ENCODE peak calls at places on chromosomes 5 and 9, in nine cellular contexts. One of them, this sample, is unnamed.
A peak's percentile ranks its signal among the peaks of the same experiment; 100 is the strongest.

GRCh38 chr9:100602302-100602930 is 24.5 kb downstream of the CAVIN4 start:
- DNase-seq in tibial artery: no peak
- DNase-seq in H9: peak; percentile 60
- DNase-seq in cardiac muscle cell: peak; percentile 78
- DNase-seq in thyroid gland: peak; percentile 53
- DNase-seq in A549: peak; percentile 64
- DNase-seq in transverse colon: no peak
- DNase-seq in hepatocyte: peak; percentile 74
- DNase-seq in body of pancreas: peak; percentile 62
- DNase-seq in this sample: peak; percentile 37

GRCh38 chr9:125297917-125298316 is 36.3 kb downstream of the GAPVD1 start:
- DNase-seq in tibial artery: no peak
- DNase-seq in H9: no peak
- DNase-seq in cardiac muscle cell: no peak
- DNase-seq in thyroid gland: no peak
- DNase-seq in A549: no peak
- DNase-seq in transverse colon: no peak
- DNase-seq in hepatocyte: no peak
- DNase-seq in body of pancreas: no peak
- DNase-seq in this sample: no peak

GRCh38 chr5:111735829-111736228 is 21.2 kb downstream of the NREP start:
- DNase-seq in tibial artery: peak; percentile 29
- DNase-seq in H9: peak; percentile 58
- DNase-seq in cardiac muscle cell: no peak
- DNase-seq in thyroid gland: no peak
- DNase-seq in A549: peak; percentile 20
- DNase-seq in transverse colon: peak; percentile 17
- DNase-seq in hepatocyte: peak; percentile 50
- DNase-seq in body of pancreas: no peak
- DNase-seq in this sample: peak; percentile 88

GRCh38 chr5:32283539-32284377 is 29.0 kb downstream of the MTMR12 start:
- DNase-seq in tibial artery: no peak
- DNase-seq in H9: no peak
- DNase-seq in cardiac muscle cell: no peak
- DNase-seq in thyroid gland: peak; percentile 81
- DNase-seq in A549: no peak
- DNase-seq in transverse colon: no peak
- DNase-seq in hepatocyte: no peak
- DNase-seq in body of pancreas: no peak
- DNase-seq in this sample: peak; percentile 48

GRCh38 chr5:67233075-67233474 is 36.5 kb upstream of the CD180 start:
- DNase-seq in tibial artery: no peak
- DNase-seq in H9: peak; percentile 52
- DNase-seq in cardiac muscle cell: no peak
- DNase-seq in thyroid gland: no peak
- DNase-seq in A549: no peak
- DNase-seq in transverse colon: no peak
- DNase-seq in hepatocyte: no peak
- DNase-seq in body of pancreas: no peak
- DNase-seq in this sample: no peak

GRCh38 chr9:98317134-98317857 is 61.8 kb upstream of the TBC1D2 start:
- DNase-seq in tibial artery: no peak
- DNase-seq in H9: no peak
- DNase-seq in cardiac muscle cell: no peak
- DNase-seq in thyroid gland: no peak
- DNase-seq in A549: no peak
- DNase-seq in transverse colon: no peak
- DNase-seq in hepatocyte: no peak
- DNase-seq in body of pancreas: no peak
- DNase-seq in this sample: no peak

GRCh38 chr5:79546782-79547428 is 33.0 kb upstream of the HOMER1 start:
- DNase-seq in tibial artery: no peak
- DNase-seq in H9: no peak
- DNase-seq in cardiac muscle cell: no peak
- DNase-seq in thyroid gland: no peak
- DNase-seq in A549: no peak
- DNase-seq in transverse colon: no peak
- DNase-seq in hepatocyte: no peak
- DNase-seq in body of pancreas: no peak
- DNase-seq in this sample: no peak

GRCh38 chr5:155489949-155490348 is 476.4 kb downstream of the KIF4B start:
- DNase-seq in tibial artery: no peak
- DNase-seq in H9: no peak
- DNase-seq in cardiac muscle cell: no peak
- DNase-seq in thyroid gland: no peak
- DNase-seq in A549: no peak
- DNase-seq in transverse colon: no peak
- DNase-seq in hepatocyte: no peak
- DNase-seq in body of pancreas: no peak
- DNase-seq in this sample: no peak

GRCh38 chr5:55223219-55223987 is 3.7 kb downstream of the MCIDAS start:
- DNase-seq in tibial artery: no peak
- DNase-seq in H9: peak; percentile 56
- DNase-seq in cardiac muscle cell: peak; percentile 56
- DNase-seq in thyroid gland: no peak
- DNase-seq in A549: no peak
- DNase-seq in transverse colon: no peak
- DNase-seq in hepatocyte: peak; percentile 28
- DNase-seq in body of pancreas: no peak
- DNase-seq in this sample: no peak

GRCh38 chr9:97766092-97766491 is 69.0 kb upstream of the XPA start:
- DNase-seq in tibial artery: no peak
- DNase-seq in H9: no peak
- DNase-seq in cardiac muscle cell: peak; percentile 13
- DNase-seq in thyroid gland: no peak
- DNase-seq in A549: no peak
- DNase-seq in transverse colon: no peak
- DNase-seq in hepatocyte: no peak
- DNase-seq in body of pancreas: no peak
- DNase-seq in this sample: no peak

GRCh38 chr9:93263334-93264229 is 79.6 kb downstream of the WNK2 start:
- DNase-seq in tibial artery: peak; percentile 13
- DNase-seq in H9: no peak
- DNase-seq in cardiac muscle cell: no peak
- DNase-seq in thyroid gland: no peak
- DNase-seq in A549: no peak
- DNase-seq in transverse colon: no peak
- DNase-seq in hepatocyte: peak; percentile 3
- DNase-seq in body of pancreas: no peak
- DNase-seq in this sample: no peak

GRCh38 chr5:176562189-176562588 is 13.0 kb downstream of the CDHR2 start:
- DNase-seq in tibial artery: no peak
- DNase-seq in H9: no peak
- DNase-seq in cardiac muscle cell: no peak
- DNase-seq in thyroid gland: no peak
- DNase-seq in A549: no peak
- DNase-seq in transverse colon: no peak
- DNase-seq in hepatocyte: no peak
- DNase-seq in body of pancreas: no peak
- DNase-seq in this sample: no peak
- H3K4me1 ChIP-seq in tibial artery: no peaks in the 10 kb centered on the region
- H3K4me1 ChIP-seq in H9: no peaks in the 10 kb centered on the region
- H3K4me1 ChIP-seq in cardiac muscle cell: no peaks in the 10 kb centered on the region
- H3K4me1 ChIP-seq in thyroid gland: no peaks in the 10 kb centered on the region
- H3K4me1 ChIP-seq in A549: no peaks in the 10 kb centered on the region
- H3K4me1 ChIP-seq in transverse colon: no peaks in the 10 kb centered on the region
- H3K4me1 ChIP-seq in hepatocyte: no peaks in the 10 kb centered on the region
- H3K4me1 ChIP-seq in body of pancreas: no peaks in the 10 kb centered on the region
- H3K4me1 ChIP-seq in this sample: no peaks in the 10 kb centered on the region

GRCh38 chr9:121739971-121740370 is 88.5 kb downstream of the DAB2IP start:
- DNase-seq in tibial artery: no peak
- DNase-seq in H9: no peak
- DNase-seq in cardiac muscle cell: no peak
- DNase-seq in thyroid gland: peak; percentile 36
- DNase-seq in A549: no peak
- DNase-seq in transverse colon: no peak
- DNase-seq in hepatocyte: no peak
- DNase-seq in body of pancreas: no peak
- DNase-seq in this sample: no peak
- TF ChIP-seq CTCF in tibial artery: no peak
- TF ChIP-seq CTCF in H9: no peak
- TF ChIP-seq CTCF in cardiac muscle cell: no peak
- TF ChIP-seq CTCF in thyroid gland: no peak
- TF ChIP-seq CTCF in A549: no peak
- TF ChIP-seq CTCF in transverse colon: no peak
- TF ChIP-seq CTCF in hepatocyte: no peak
- TF ChIP-seq CTCF in body of pancreas: no peak
- TF ChIP-seq CTCF in this sample: no peak

GRCh38 chr9:133844876-133845658 is 106.9 kb upstream of the SARDH start:
- DNase-seq in tibial artery: peak; percentile 70
- DNase-seq in H9: no peak
- DNase-seq in cardiac muscle cell: no peak
- DNase-seq in thyroid gland: peak; percentile 48
- DNase-seq in A549: no peak
- DNase-seq in transverse colon: peak; percentile 52
- DNase-seq in hepatocyte: peak; percentile 37
- DNase-seq in body of pancreas: peak; percentile 45
- DNase-seq in this sample: peak; percentile 83

GRCh38 chr9:133843751-133844373 is 105.7 kb upstream of the SARDH start:
- DNase-seq in tibial artery: no peak
- DNase-seq in H9: no peak
- DNase-seq in cardiac muscle cell: peak; percentile 51
- DNase-seq in thyroid gland: no peak
- DNase-seq in A549: no peak
- DNase-seq in transverse colon: no peak
- DNase-seq in hepatocyte: no peak
- DNase-seq in body of pancreas: no peak
- DNase-seq in this sample: no peak

GRCh38 chr9:133843250-133843649 is 105.1 kb upstream of the SARDH start:
- DNase-seq in tibial artery: no peak
- DNase-seq in H9: no peak
- DNase-seq in cardiac muscle cell: no peak
- DNase-seq in thyroid gland: no peak
- DNase-seq in A549: no peak
- DNase-seq in transverse colon: no peak
- DNase-seq in hepatocyte: no peak
- DNase-seq in body of pancreas: no peak
- DNase-seq in this sample: no peak

GRCh38 chr9:133845659-133845947 is 107.5 kb upstream of the SARDH start:
- DNase-seq in tibial artery: no peak
- DNase-seq in H9: no peak
- DNase-seq in cardiac muscle cell: no peak
- DNase-seq in thyroid gland: no peak
- DNase-seq in A549: no peak
- DNase-seq in transverse colon: no peak
- DNase-seq in hepatocyte: no peak
- DNase-seq in body of pancreas: no peak
- DNase-seq in this sample: no peak

DNA sequence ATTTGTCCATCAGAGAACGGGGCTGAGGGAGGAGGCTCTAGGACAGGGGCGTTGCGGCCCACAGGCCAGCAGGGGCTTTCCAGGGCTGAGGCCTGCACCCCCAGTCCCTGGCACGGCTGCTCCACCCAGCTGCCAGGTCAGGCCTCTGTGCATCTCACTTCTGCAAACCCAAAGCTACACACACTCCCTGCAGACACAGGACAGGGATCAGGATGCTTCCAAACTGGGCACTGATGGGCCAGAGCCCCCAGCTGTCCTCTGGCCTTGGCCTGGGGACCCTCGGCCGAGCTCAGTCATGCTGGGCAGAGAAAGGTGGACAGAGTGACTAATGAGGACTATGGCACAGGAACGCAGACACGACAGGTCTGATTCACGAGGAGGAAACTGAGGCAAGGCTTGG is 106.3 kb upstream of the SARDH start:
- DNase-seq in tibial artery: no peak
- DNase-seq in H9: no peak
- DNase-seq in cardiac muscle cell: no peak
- DNase-seq in thyroid gland: no peak
- DNase-seq in A549: no peak
- DNase-seq in transverse colon: no peak
- DNase-seq in hepatocyte: no peak
- DNase-seq in body of pancreas: no peak
- DNase-seq in this sample: no peak
- H3K27ac ChIP-seq in tibial artery: no peak overlapping the region
- H3K27ac ChIP-seq in H9: no peak overlapping the region
- H3K27ac ChIP-seq in cardiac muscle cell: peak overlapping the region; percentile 83
- H3K27ac ChIP-seq in thyroid gland: peak overlapping the region; percentile 33
- H3K27ac ChIP-seq in A549: no peak overlapping the region
- H3K27ac ChIP-seq in transverse colon: no peak overlapping the region
- H3K27ac ChIP-seq in hepatocyte: no peak overlapping the region
- H3K27ac ChIP-seq in body of pancreas: peak overlapping the region; percentile 49
- H3K27ac ChIP-seq in this sample: peak overlapping the region; percentile 92

DNA sequence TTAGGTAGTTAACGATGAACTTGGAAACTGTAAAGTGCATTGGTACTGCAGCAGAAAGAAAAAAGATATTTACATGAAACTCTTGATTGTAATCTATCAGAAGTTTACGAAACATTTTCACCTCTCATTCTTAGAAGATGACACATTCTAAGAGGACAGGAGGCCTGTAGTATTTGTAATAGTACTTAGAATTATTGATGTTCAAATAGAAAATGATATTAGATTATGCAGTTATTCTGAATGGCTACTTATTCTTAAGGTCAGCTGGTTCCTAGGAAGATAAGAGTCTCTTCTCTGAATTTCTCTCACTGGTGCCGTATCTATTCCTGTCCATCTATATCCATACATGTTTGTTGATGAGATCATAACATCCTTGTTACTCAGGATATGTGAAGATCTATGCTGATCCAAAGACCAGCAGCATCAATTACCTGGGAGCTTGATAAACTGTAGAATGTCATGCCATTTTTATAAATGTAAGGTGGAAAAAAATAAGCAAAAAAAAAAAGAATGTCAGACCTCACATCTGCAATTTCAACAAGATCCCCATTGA is 42.2 kb upstream of the RICTOR start:
- DNase-seq in tibial artery: no peak
- DNase-seq in H9: no peak
- DNase-seq in cardiac muscle cell: no peak
- DNase-seq in thyroid gland: no peak
- DNase-seq in A549: no peak
- DNase-seq in transverse colon: no peak
- DNase-seq in hepatocyte: no peak
- DNase-seq in body of pancreas: no peak
- DNase-seq in this sample: no peak
- H3K4me1 ChIP-seq in tibial artery: no peaks in the 10 kb centered on the region
- H3K4me1 ChIP-seq in H9: no peaks in the 10 kb centered on the region
- H3K4me1 ChIP-seq in cardiac muscle cell: no peaks in the 10 kb centered on the region
- H3K4me1 ChIP-seq in thyroid gland: no peaks in the 10 kb centered on the region
- H3K4me1 ChIP-seq in A549: peaks cover 66% of the 10 kb centered on the region
- H3K4me1 ChIP-seq in transverse colon: no peaks in the 10 kb centered on the region
- H3K4me1 ChIP-seq in hepatocyte: no peaks in the 10 kb centered on the region
- H3K4me1 ChIP-seq in body of pancreas: no peaks in the 10 kb centered on the region
- H3K4me1 ChIP-seq in this sample: peaks cover 3% of the 10 kb centered on the region